ENCODE peak calls at places on chromosome 13, in eight cellular contexts. G is HepG2, A is breast epithelium, F is A549, L is tibial nerve, O is H1, N is heart left ventricle, Y is upper lobe of left lung. W is an unnamed sample.
A peak's percentile ranks its signal among the peaks of the same experiment; 100 is the strongest.

GRCh38 chr13:44148159-44148929 is 225.3 kb upstream of the SERP2 start:
- DNase-seq in G (no peak), A (no peak), F (no peak), L (no peak), O (no peak), N (no peak), Y (no peak), W (no peak)

GRCh38 chr13:33183431-33184130 is 102.0 kb downstream of the STARD13 start:
- DNase-seq in G (no peak), A (no peak), F (no peak), L (no peak), O (no peak), N (no peak), Y (no peak), W (no peak)

GRCh38 chr13:41017153-41017552 is 2.0 kb downstream of the ELF1 start:
- DNase-seq in G (no peak), A (no peak), F (no peak), L (no peak), O (no peak), N (no peak), Y (peak; percentile 79), W (no peak)

GRCh38 chr13:52786747-52787146 is 47.1 kb upstream of the CNMD start:
- DNase-seq in G (no peak), A (no peak), F (no peak), L (no peak), O (no peak), N (no peak), Y (no peak), W (no peak)

GRCh38 chr13:49711218-49711863 is 20.1 kb upstream of the EBPL start:
- DNase-seq in G (peak; percentile 60), A (no peak), F (no peak), L (no peak), O (no peak), N (no peak), Y (no peak), W (no peak)

GRCh38 chr13:94339116-94339687 is 140.3 kb downstream of the DCT start:
- DNase-seq in G (no peak), A (no peak), F (no peak), L (no peak), O (no peak), N (no peak), Y (no peak), W (no peak)

GRCh38 chr13:76094645-76095044 is 458.5 kb downstream of the LMO7 start:
- DNase-seq in G (no peak), A (no peak), F (no peak), L (no peak), O (no peak), N (no peak), Y (no peak), W (no peak)

GRCh38 chr13:99758465-99759162 is 213.0 kb downstream of the ZIC5 start:
- DNase-seq in G (no peak), A (no peak), F (no peak), L (no peak), O (no peak), N (no peak), Y (no peak), W (no peak)

GRCh38 chr13:33125821-33126570 is 109.8 kb downstream of the KL start:
- DNase-seq in G (peak; percentile 99), A (no peak), F (peak; percentile 76), L (peak; percentile 77), O (peak; percentile 51), N (peak; percentile 76), Y (peak; percentile 49), W (peak; percentile 79)

GRCh38 chr13:21710163-21710562 is 39.3 kb downstream of the FGF9 start:
- DNase-seq in G (no peak), A (no peak), F (no peak), L (no peak), O (no peak), N (no peak), Y (no peak), W (no peak)

GRCh38 chr13:48775804-48776203 is 122.1 kb downstream of the CYSLTR2 start:
- DNase-seq in G (no peak), A (no peak), F (no peak), L (no peak), O (no peak), N (no peak), Y (no peak), W (no peak)

GRCh38 chr13:83150616-83151307 is 731.5 kb downstream of the SLITRK1 start:
- DNase-seq in G (no peak), A (no peak), F (no peak), L (no peak), O (no peak), N (no peak), Y (no peak), W (no peak)

GRCh38 chr13:31594056-31594455 is 145.3 kb upstream of the RXFP2 start:
- DNase-seq in G (no peak), A (no peak), F (no peak), L (no peak), O (no peak), N (no peak), Y (no peak), W (no peak)

GRCh38 chr13:72986197-72986596 is 72.6 kb upstream of the KLF5 start:
- DNase-seq in G (no peak), A (no peak), F (no peak), L (no peak), O (no peak), N (no peak), Y (no peak), W (no peak)

GRCh38 chr13:50101590-50101989 is 86.3 kb downstream of the KCNRG start:
- DNase-seq in G (no peak), A (no peak), F (no peak), L (no peak), O (no peak), N (no peak), Y (no peak), W (no peak)

GRCh38 chr13:90015565-90016507 is 1331.7 kb upstream of the MIR17HG start:
- DNase-seq in G (no peak), A (no peak), F (no peak), L (no peak), O (no peak), N (no peak), Y (no peak), W (no peak)

GRCh38 chr13:108769213-108770070 is 140.0 kb downstream of the MYO16 start:
- DNase-seq in G (no peak), A (no peak), F (peak; percentile 38), L (no peak), O (no peak), N (no peak), Y (no peak), W (no peak)

GRCh38 chr13:21695536-21695935 is 24.7 kb downstream of the FGF9 start:
- DNase-seq in G (no peak), A (no peak), F (no peak), L (no peak), O (no peak), N (no peak), Y (no peak), W (no peak)

GRCh38 chr13:34361528-34361927 is 543.6 kb downstream of the RFC3 start:
- DNase-seq in G (no peak), A (no peak), F (no peak), L (no peak), O (no peak), N (no peak), Y (no peak), W (no peak)

GRCh38 chr13:26112843-26113242 is 61.0 kb upstream of the SHISA2 start:
- DNase-seq in G (no peak), A (no peak), F (no peak), L (no peak), O (no peak), N (no peak), Y (no peak), W (no peak)

GRCh38 chr13:52414963-52415362 is 9.0 kb upstream of the THSD1 start:
- DNase-seq in G (no peak), A (no peak), F (no peak), L (no peak), O (no peak), N (no peak), Y (no peak), W (no peak)

GRCh38 chr13:27259831-27260230 is 8.5 kb downstream of the RPL21 start:
- DNase-seq in G (no peak), A (no peak), F (no peak), L (no peak), O (no peak), N (no peak), Y (no peak), W (no peak)
- TF ChIP-seq POLR2A in G (no peak), A (no peak), F (no peak), L (no peak), O (peak; percentile 48), N (no peak), Y (no peak), W (no peak)

GRCh38 chr13:65456150-65456912 is 1773.8 kb downstream of the PCDH9 start:
- DNase-seq in G (no peak), A (no peak), F (no peak), L (no peak), O (no peak), N (no peak), Y (no peak), W (no peak)
- H3K4me3 ChIP-seq in G (no peak overlapping the region), A (no peak overlapping the region), F (no peak overlapping the region), L (no peak overlapping the region), O (no peak overlapping the region), N (no peak overlapping the region), Y (no peak overlapping the region), W (no peak overlapping the region)

GRCh38 chr13:97288486-97288900 is 66.4 kb downstream of the MBNL2 start:
- DNase-seq in G (peak; percentile 57), A (no peak), F (no peak), L (no peak), O (no peak), N (no peak), Y (no peak), W (no peak)
- TF ChIP-seq POLR2A in G (no peak), A (no peak), F (no peak), L (no peak), O (no peak), N (no peak), Y (no peak), W (no peak)

GRCh38 chr13:112826565-112826964 is 136.7 kb downstream of the ATP11A start:
- DNase-seq in G (no peak), A (no peak), F (no peak), L (no peak), O (no peak), N (no peak), Y (peak; percentile 15), W (no peak)

GRCh38 chr13:112824429-112824828 is 134.6 kb downstream of the ATP11A start:
- DNase-seq in G (no peak), A (no peak), F (no peak), L (no peak), O (no peak), N (no peak), Y (no peak), W (peak; percentile 31)

GRCh38 chr13:112822851-112823250 is 133.0 kb downstream of the ATP11A start:
- DNase-seq in G (no peak), A (no peak), F (no peak), L (no peak), O (no peak), N (no peak), Y (peak; percentile 15), W (no peak)

GRCh38 chr13:112825875-112826274 is 136.0 kb downstream of the ATP11A start:
- DNase-seq in G (no peak), A (no peak), F (no peak), L (no peak), O (no peak), N (no peak), Y (peak; percentile 5), W (no peak)

DNA sequence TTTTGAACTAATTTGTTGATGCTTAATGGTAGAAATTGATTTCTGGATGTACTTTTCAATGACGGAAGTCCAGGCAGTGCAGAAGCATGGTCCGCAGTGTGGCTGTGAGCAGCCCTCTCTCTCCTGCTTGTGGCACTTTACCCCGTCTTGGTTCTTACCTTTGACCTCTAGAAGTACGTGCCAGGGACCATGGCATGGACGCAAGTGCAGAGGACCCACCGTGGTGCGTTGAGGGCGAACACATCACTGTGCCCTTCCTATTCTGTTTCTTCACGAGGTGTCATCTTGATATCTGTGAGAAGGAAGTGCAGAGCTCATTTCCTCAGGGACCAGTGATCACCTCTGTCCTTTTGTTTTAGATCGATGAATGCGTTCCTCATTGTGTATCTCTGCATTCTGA is 135.2 kb downstream of the ATP11A start:
- DNase-seq in G (no peak), A (no peak), F (no peak), L (no peak), O (no peak), N (no peak), Y (peak; percentile 12), W (peak; percentile 76)
- H3K4me3 ChIP-seq in G (no peak overlapping the region), A (no peak overlapping the region), F (no peak overlapping the region), L (no peak overlapping the region), O (no peak overlapping the region), N (no peak overlapping the region), Y (no peak overlapping the region), W (no peak overlapping the region)

W was measured in lower leg skin.